ENCODE peak calls at places on chromosomes 1 and 21, in five cellular contexts. J, T, L, V and E are unnamed samples.
A peak's percentile ranks its signal among the peaks of the same experiment; 100 is the strongest.

GRCh38 chr1:161351482-161351881 is 16.2 kb downstream of the CFAP126 start:
- DNase-seq in J (no peak), T (no peak), L (no peak), V (no peak), E (no peak)

GRCh38 chr1:214525535-214526019 is 25.8 kb downstream of the PTPN14 start:
- DNase-seq in J (no peak), T (no peak), L (no peak), V (no peak), E (no peak)

GRCh38 chr1:222042120-222042519 is 300.2 kb upstream of the DUSP10 start:
- DNase-seq in J (no peak), T (no peak), L (no peak), V (no peak), E (no peak)

GRCh38 chr1:103447471-103447870 is 78.0 kb upstream of the RNPC3 start:
- DNase-seq in J (no peak), T (no peak), L (no peak), V (no peak), E (no peak)

GRCh38 chr1:76862447-76862846 is 4.8 kb upstream of the ST6GALNAC5 start:
- DNase-seq in J (no peak), T (peak; percentile 11), L (no peak), V (no peak), E (no peak)

GRCh38 chr1:78678324-78678723 is 28.7 kb downstream of the IFI44 start:
- DNase-seq in J (no peak), T (no peak), L (peak; percentile 31), V (no peak), E (no peak)

GRCh38 chr1:48530727-48531351 is 58.8 kb upstream of the SPATA6 start:
- DNase-seq in J (peak; percentile 16), T (peak; percentile 95), L (peak; percentile 50), V (peak; percentile 44), E (no peak)

GRCh38 chr1:70486676-70487470 is 75.8 kb downstream of the CTH start:
- DNase-seq in J (no peak), T (peak; percentile 73), L (no peak), V (no peak), E (no peak)

GRCh38 chr1:12556957-12557935 is 60.8 kb downstream of the DHRS3 start:
- DNase-seq in J (no peak), T (no peak), L (no peak), V (no peak), E (no peak)

GRCh38 chr1:162944974-162945639 is 84.1 kb upstream of the CCDC190 start:
- DNase-seq in J (no peak), T (no peak), L (no peak), V (no peak), E (no peak)

GRCh38 chr1:37727186-37727585 is 34.9 kb downstream of the CDCA8 start:
- DNase-seq in J (no peak), T (no peak), L (no peak), V (no peak), E (no peak)

GRCh38 chr1:1858382-1859086 is 32.4 kb downstream of the GNB1 start:
- DNase-seq in J (peak; percentile 67), T (peak; percentile 87), L (peak; percentile 75), V (peak; percentile 46), E (peak; percentile 45)

GRCh38 chr1:154361357-154361756 is 36.0 kb downstream of the ATP8B2 start:
- DNase-seq in J (no peak), T (no peak), L (no peak), V (no peak), E (no peak)

GRCh38 chr1:158814970-158815369 is 16.2 kb upstream of the MNDA start:
- DNase-seq in J (no peak), T (no peak), L (no peak), V (no peak), E (no peak)

GRCh38 chr1:231691618-231692259 is 65.1 kb downstream of the DISC1 start:
- DNase-seq in J (peak; percentile 51), T (peak; percentile 73), L (no peak), V (no peak), E (no peak)

GRCh38 chr1:214116258-214116657 is 128.5 kb downstream of the PROX1 start:
- DNase-seq in J (no peak), T (no peak), L (no peak), V (no peak), E (no peak)

GRCh38 chr1:244028701-244029100 is 22.4 kb upstream of the ZBTB18 start:
- DNase-seq in J (no peak), T (no peak), L (no peak), V (no peak), E (no peak)

GRCh38 chr1:79353224-79353623 is 346.7 kb upstream of the ADGRL4 start:
- DNase-seq in J (no peak), T (peak; percentile 17), L (peak; percentile 2), V (no peak), E (no peak)

GRCh38 chr1:25878690-25879089 is 3.2 kb upstream of the PAQR7 start:
- DNase-seq in J (no peak), T (no peak), L (no peak), V (no peak), E (no peak)

GRCh38 chr21:35232545-35233176 is 183.6 kb upstream of the RUNX1 start:
- DNase-seq in J (no peak), T (peak; percentile 71), L (no peak), V (no peak), E (no peak)

GRCh38 chr1:13583592-13583963 is at the start of gene PDPN:
- DNase-seq in J (peak; percentile 41), T (peak; percentile 91), L (no peak), V (peak; percentile 50), E (no peak)

GRCh38 chr1:228029281-228029680 is 22.5 kb downstream of the WNT3A start:
- DNase-seq in J (no peak), T (no peak), L (no peak), V (peak; percentile 22), E (peak; percentile 22)

GRCh38 chr1:214377485-214377884 is 96.5 kb downstream of the SMYD2 start:
- DNase-seq in J (no peak), T (no peak), L (no peak), V (no peak), E (no peak)

GRCh38 chr1:29437946-29438345 is 201.6 kb downstream of the PTPRU start:
- DNase-seq in J (no peak), T (peak; percentile 25), L (no peak), V (no peak), E (no peak)

GRCh38 chr1:223864084-223864483 is 18.3 kb upstream of the TP53BP2 start:
- DNase-seq in J (no peak), T (no peak), L (no peak), V (no peak), E (no peak)

GRCh38 chr1:98437540-98437939 is 224.0 kb upstream of the SNX7 start:
- DNase-seq in J (no peak), T (no peak), L (no peak), V (no peak), E (no peak)

GRCh38 chr1:110384581-110385321 is 6.1 kb downstream of the SLC16A4 start:
- DNase-seq in J (no peak), T (no peak), L (no peak), V (no peak), E (no peak)

GRCh38 chr1:46535063-46535462 is 16.4 kb downstream of the KNCN start:
- DNase-seq in J (no peak), T (no peak), L (peak; percentile 40), V (no peak), E (no peak)

GRCh38 chr1:239976130-239976968 is 115.3 kb upstream of the FMN2 start:
- DNase-seq in J (peak; percentile 27), T (peak; percentile 66), L (peak; percentile 51), V (no peak), E (no peak)

GRCh38 chr1:158998781-158999161 is 10.9 kb upstream of the IFI16 start:
- DNase-seq in J (peak; percentile 59), T (peak; percentile 68), L (peak; percentile 84), V (peak; percentile 43), E (peak; percentile 57)

GRCh38 chr1:69104859-69105258 is 462.9 kb upstream of the LRRC7 start:
- DNase-seq in J (no peak), T (no peak), L (no peak), V (no peak), E (no peak)

GRCh38 chr21:20443558-20444155 is 554.6 kb upstream of the NCAM2 start:
- DNase-seq in J (no peak), T (peak; percentile 51), L (peak; percentile 0), V (no peak), E (no peak)

GRCh38 chr1:33228935-33229487 is 27.3 kb upstream of the ZNF362 start:
- DNase-seq in J (no peak), T (no peak), L (no peak), V (no peak), E (no peak)

GRCh38 chr1:116571215-116571919 is 541 bp upstream of the CD58 start:
- DNase-seq in J (no peak), T (peak; percentile 34), L (no peak), V (no peak), E (no peak)

GRCh38 chr21:44697811-44698734 is 1.1 kb downstream of the KRTAP10-12 start:
- DNase-seq in J (no peak), T (peak; percentile 87), L (no peak), V (no peak), E (no peak)
- H3K27me3 ChIP-seq in J (no peaks in the 10 kb centered on the region), T (no peaks in the 10 kb centered on the region), L (no peaks in the 10 kb centered on the region), V (peaks cover 79% of the 10 kb centered on the region), E (peaks cover 20% of the 10 kb centered on the region)

GRCh38 chr1:248842781-248843331 is 4.8 kb downstream of the ZNF672 start:
- DNase-seq in J (no peak), T (no peak), L (no peak), V (no peak), E (no peak)
- H3K4me1 ChIP-seq in J (peaks cover 47% of the 10 kb centered on the region), T (peaks cover 1% of the 10 kb centered on the region), L (peaks cover 10% of the 10 kb centered on the region), V (peaks cover 5% of the 10 kb centered on the region), E (peaks cover 21% of the 10 kb centered on the region)

GRCh38 chr1:43059640-43060574 is 101.2 kb upstream of the SLC2A1 start:
- DNase-seq in J (no peak), T (no peak), L (no peak), V (no peak), E (no peak)

GRCh38 chr1:43057567-43057966 is 98.9 kb upstream of the SLC2A1 start:
- DNase-seq in J (no peak), T (no peak), L (no peak), V (no peak), E (no peak)

GRCh38 chr1:43056981-43057391 is 98.3 kb upstream of the SLC2A1 start:
- DNase-seq in J (no peak), T (no peak), L (no peak), V (no peak), E (no peak)

GRCh38 chr1:43058056-43058455 is 99.4 kb upstream of the SLC2A1 start:
- DNase-seq in J (no peak), T (no peak), L (no peak), V (no peak), E (no peak)

GRCh38 chr1:43058545-43059360 is 100.1 kb upstream of the SLC2A1 start:
- DNase-seq in J (no peak), T (no peak), L (no peak), V (peak; percentile 52), E (no peak)
- H3K27me3 ChIP-seq in J (no peaks in the 10 kb centered on the region), T (no peaks in the 10 kb centered on the region), L (no peaks in the 10 kb centered on the region), V (peaks cover 11% of the 10 kb centered on the region), E (no peaks in the 10 kb centered on the region)

GRCh38 chr1:19130476-19130875 is 79.6 kb downstream of the UBR4 start:
- DNase-seq in J (no peak), T (no peak), L (no peak), V (no peak), E (no peak)

GRCh38 chr1:19123837-19124236 is 86.2 kb downstream of the UBR4 start:
- DNase-seq in J (no peak), T (no peak), L (peak; percentile 54), V (no peak), E (peak; percentile 10)

GRCh38 chr1:19124273-19124672 is 85.8 kb downstream of the UBR4 start:
- DNase-seq in J (no peak), T (no peak), L (peak; percentile 12), V (no peak), E (no peak)

GRCh38 chr1:19133360-19133759 is 76.7 kb downstream of the UBR4 start:
- DNase-seq in J (no peak), T (no peak), L (no peak), V (no peak), E (no peak)

GRCh38 chr1:19128965-19129514 is 81.0 kb downstream of the UBR4 start:
- DNase-seq in J (no peak), T (no peak), L (no peak), V (no peak), E (no peak)
- H3K4me1 ChIP-seq in J (peaks cover 4% of the 10 kb centered on the region), T (no peaks in the 10 kb centered on the region), L (no peaks in the 10 kb centered on the region), V (no peaks in the 10 kb centered on the region), E (peaks cover 8% of the 10 kb centered on the region)